ENCODE peak calls at places on chromosomes 13 and 19, in eight cellular contexts. R is neural crest cell, J is A549, P is fibroblast of pulmonary artery, L is bronchial epithelial cell, M is lower lobe of right lung, F is nephron progenitor cell, O is left lung. N is an unnamed sample.

GRCh38 chr13:83167203-83167602 is 715.1 kb downstream of the SLITRK1 start:
- DNase-seq in J (no peak), R (no peak), F (no peak), O (no peak), P (no peak), L (no peak), M (no peak), N (no peak)

GRCh38 chr13:85798999-85799646 is at the start of gene SLITRK6:
- DNase-seq in P (peak; percentile 70), O (no peak), F (peak; percentile 11), R (no peak), L (peak; percentile 98), J (peak; percentile 1), M (no peak), N (no peak)

GRCh38 chr13:110593430-110594130 is 21.8 kb upstream of the NAXD start:
- DNase-seq in F (no peak), M (no peak), L (peak; percentile 59), P (peak; percentile 76), O (no peak), R (no peak), J (peak; percentile 49), N (no peak)

GRCh38 chr19:13881692-13882418 is 4.9 kb downstream of the NANOS3 start:
- DNase-seq in J (no peak), R (no peak), P (no peak), M (peak; percentile 65), L (no peak), F (no peak), O (no peak), N (no peak)

GRCh38 chr13:30730526-30730925 is 4.8 kb upstream of the ALOX5AP start:
- DNase-seq in O (no peak), J (no peak), R (peak; percentile 40), L (no peak), P (no peak), M (no peak), F (peak; percentile 64), N (no peak)

GRCh38 chr19:54481326-54481930 is 8.3 kb upstream of the CDC42EP5 start:
- DNase-seq in M (no peak), J (no peak), F (peak; percentile 81), R (peak; percentile 74), L (peak; percentile 30), O (no peak), P (peak; percentile 63), N (no peak)

GRCh38 chr19:3062165-3063105 is at the start of gene TLE5:
- DNase-seq in M (peak; percentile 80), R (no peak), J (no peak), F (peak; percentile 68), P (peak; percentile 47), O (peak; percentile 55), L (no peak), N (peak; percentile 76)

GRCh38 chr13:39946769-39947168 is 291.3 kb downstream of the COG6 start:
- DNase-seq in J (no peak), F (no peak), L (no peak), R (no peak), M (no peak), O (no peak), P (no peak), N (no peak)

GRCh38 chr19:29525901-29526729 is at the start of gene VSTM2B:
- DNase-seq in R (no peak), L (no peak), J (no peak), F (peak; percentile 59), P (no peak), M (peak; percentile 18), O (no peak), N (no peak)

GRCh38 chr13:43100667-43101066 is 77.3 kb downstream of the DNAJC15 start:
- DNase-seq in O (no peak), M (no peak), P (no peak), F (no peak), J (no peak), R (no peak), L (no peak), N (no peak)

GRCh38 chr13:43107780-43108179 is 84.4 kb downstream of the DNAJC15 start:
- DNase-seq in O (no peak), M (no peak), R (no peak), F (no peak), J (no peak), L (no peak), P (no peak), N (no peak)

DNA sequence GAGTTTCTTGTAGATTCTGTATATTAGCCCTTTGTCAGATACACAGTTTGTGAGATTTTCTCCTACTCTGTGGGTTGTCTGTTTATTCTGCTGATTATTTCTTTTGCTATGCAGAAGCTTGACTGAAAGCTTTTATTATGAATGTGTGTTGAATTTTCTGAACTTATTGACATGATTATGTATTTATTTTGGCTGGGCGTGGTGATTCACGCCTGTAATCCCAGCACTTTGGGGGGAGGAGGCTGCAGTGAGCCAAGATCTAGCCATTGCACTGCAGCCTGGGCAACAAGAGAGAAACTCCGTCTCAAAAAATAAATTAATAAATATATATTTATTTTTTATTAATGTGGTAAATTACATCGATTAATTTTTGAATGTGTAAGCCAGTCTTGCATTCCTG is 78.9 kb downstream of the DNAJC15 start:
- DNase-seq in P (no peak), L (no peak), J (no peak), O (no peak), F (no peak), M (no peak), R (no peak), N (no peak)
- TF ChIP-seq CTCF in P (no peak), L (no peak), J (no peak), O (no peak), F (no peak), M (no peak), R (no peak), N (no peak)

GRCh38 chr13:31909889-31910551 is 121.6 kb upstream of the FRY start:
- DNase-seq in M (no peak), F (peak; percentile 55), R (peak; percentile 68), O (no peak), L (peak; percentile 59), J (peak; percentile 4), P (peak; percentile 85), N (no peak)
- TF ChIP-seq CTCF in M (peak; percentile 92), F (peak; percentile 95), R (peak; percentile 98), O (peak; percentile 85), L (peak; percentile 71), J (peak; percentile 74), P (peak; percentile 89), N (peak; percentile 96)

GRCh38 chr19:32719611-32720059 is at the start of gene TDRD12:
- DNase-seq in M (no peak), F (no peak), O (no peak), P (no peak), R (no peak), J (no peak), L (no peak), N (no peak)
- TF ChIP-seq CTCF in M (no peak), F (no peak), O (no peak), P (no peak), R (no peak), J (peak; percentile 24), L (no peak), N (no peak)

DNA sequence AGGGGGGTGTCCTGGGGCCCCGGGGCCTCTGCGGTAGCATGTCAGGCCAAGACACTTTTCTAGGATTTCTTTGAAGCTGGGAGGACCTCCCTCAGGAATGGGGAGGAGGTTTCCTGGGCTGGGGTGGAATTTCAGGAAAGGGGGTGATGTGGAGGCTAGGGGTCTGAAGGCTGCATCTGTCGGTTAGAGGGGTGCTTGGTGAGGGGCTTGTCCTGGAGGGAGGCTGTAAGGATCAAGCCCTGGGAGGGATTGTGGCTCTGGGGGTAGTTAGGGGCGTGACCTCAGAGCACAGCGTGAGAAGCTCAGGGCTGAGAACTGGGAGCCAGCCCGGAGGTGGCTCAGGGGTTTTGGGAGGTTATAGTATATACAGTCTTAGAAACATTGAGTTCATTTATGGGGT is 1.6 kb downstream of the RRAS start:
- DNase-seq in R (no peak), J (peak; percentile 60), M (no peak), P (peak; percentile 28), O (no peak), F (peak; percentile 30), L (peak; percentile 24), N (no peak)
- TF ChIP-seq CTCF in R (no peak), J (no peak), M (no peak), P (no peak), O (no peak), F (no peak), L (no peak), N (no peak)

GRCh38 chr13:23870356-23871146 is 18.6 kb downstream of the MIPEP start:
- DNase-seq in L (no peak), J (no peak), F (no peak), M (no peak), O (no peak), P (no peak), R (no peak), N (no peak)

GRCh38 chr13:23871616-23872220 is 17.5 kb downstream of the MIPEP start:
- DNase-seq in L (peak; percentile 47), R (no peak), O (no peak), P (peak; percentile 61), F (no peak), J (no peak), M (no peak), N (no peak)

GRCh38 chr13:23881408-23881785 is 7.8 kb downstream of the MIPEP start:
- DNase-seq in J (no peak), F (no peak), L (no peak), O (no peak), M (no peak), P (no peak), R (no peak), N (no peak)

GRCh38 chr13:23876265-23876664 is 12.9 kb downstream of the MIPEP start:
- DNase-seq in F (no peak), J (no peak), P (peak; percentile 38), R (no peak), M (no peak), O (no peak), L (no peak), N (no peak)
- TF ChIP-seq CTCF in F (peak; percentile 37), J (peak; percentile 15), P (peak; percentile 57), R (peak; percentile 55), M (peak; percentile 18), O (no peak), L (peak; percentile 51), N (no peak)

GRCh38 chr19:12733369-12733896 is 1.1 kb downstream of the TRIR start:
- DNase-seq in F (no peak), R (no peak), M (no peak), O (no peak), J (peak; percentile 59), P (peak; percentile 49), L (peak; percentile 41), N (no peak)
- TF ChIP-seq CTCF in F (no peak), R (peak; percentile 41), M (no peak), O (no peak), J (peak; percentile 34), P (peak; percentile 34), L (peak; percentile 51), N (no peak)

GRCh38 chr13:113457510-113457909 is 4.2 kb upstream of the ADPRHL1 start:
- DNase-seq in J (no peak), F (no peak), R (no peak), M (no peak), P (no peak), L (no peak), O (no peak), N (no peak)
- TF ChIP-seq CTCF in J (no peak), F (no peak), R (no peak), M (no peak), P (no peak), L (no peak), O (no peak), N (no peak)